ENCODE peak calls at places on chromosomes 12 and 14, in four cellular contexts. P is hypothalamus; N is NCI-H146; T is stimulated activated naive CD4-positive, alpha-beta T cell. Y is an unnamed sample.
A peak's percentile ranks its signal among the peaks of the same experiment; 100 is the strongest.

GRCh38 chr12:76762556-76762955 is 1.4 kb upstream of the ZDHHC17 start:
- DNase-seq in N (no peak), P (no peak), T (no peak), Y (no peak)

GRCh38 chr14:77302926-77303325 is 17.8 kb downstream of the POMT2 start:
- DNase-seq in T (no peak), P (no peak), N (no peak), Y (no peak)

GRCh38 chr12:101773560-101774206 is 34.4 kb upstream of the SYCP3 start:
- DNase-seq in N (peak; percentile 64), T (peak; percentile 39), P (peak; percentile 16), Y (peak; percentile 56)

GRCh38 chr12:26062566-26062965 is 62.3 kb downstream of the BHLHE41 start:
- DNase-seq in N (no peak), P (no peak), T (no peak), Y (peak; percentile 17)

GRCh38 chr14:91901449-91902250 is 34.3 kb upstream of the TC2N start:
- DNase-seq in T (no peak), N (no peak), P (no peak), Y (no peak)

GRCh38 chr14:21090194-21090939 is 8.1 kb downstream of the ZNF219 start:
- DNase-seq in T (no peak), N (no peak), P (peak; percentile 9), Y (no peak)

GRCh38 chr12:108852674-108853073 is 4.7 kb downstream of the SSH1 start:
- DNase-seq in P (no peak), N (no peak), T (no peak), Y (no peak)

GRCh38 chr14:34038358-34039057 is 87.6 kb upstream of the EGLN3 start:
- DNase-seq in T (no peak), N (no peak), P (no peak), Y (no peak)

GRCh38 chr14:70002589-70003240 is 123.5 kb downstream of the SMOC1 start:
- DNase-seq in P (no peak), N (peak; percentile 94), T (no peak), Y (no peak)

GRCh38 chr12:131353826-131354225 is 357.1 kb upstream of the SFSWAP start:
- DNase-seq in T (no peak), P (no peak), N (no peak), Y (no peak)

GRCh38 chr14:74882103-74882920 is 596 bp downstream of the DLST start:
- DNase-seq in T (peak; percentile 65), N (peak; percentile 29), P (no peak), Y (no peak)

GRCh38 chr14:104334812-104335161 is 196.4 kb downstream of the KIF26A start:
- DNase-seq in T (no peak), N (no peak), P (no peak), Y (no peak)

GRCh38 chr12:50647479-50647878 is 116.4 kb upstream of the ATF1 start:
- DNase-seq in P (no peak), N (no peak), T (no peak), Y (no peak)

GRCh38 chr12:109304485-109304884 is 4.6 kb downstream of the FOXN4 start:
- DNase-seq in P (no peak), T (no peak), N (no peak), Y (no peak)

GRCh38 chr12:92065018-92065499 is 80.6 kb downstream of the BTG1 start:
- DNase-seq in T (no peak), N (peak; percentile 95), P (peak; percentile 34), Y (no peak)

GRCh38 chr12:116498471-116498870 is 60.7 kb upstream of the MAP1LC3B2 start:
- DNase-seq in P (no peak), N (no peak), T (no peak), Y (peak; percentile 56)

GRCh38 chr12:106760184-106760531 is 14.3 kb upstream of the RIC8B start:
- DNase-seq in T (peak; percentile 37), P (no peak), N (no peak), Y (no peak)

GRCh38 chr12:109715310-109716091 is 1.9 kb downstream of the FAM222A start:
- DNase-seq in P (peak; percentile 70), N (peak; percentile 57), T (no peak), Y (no peak)

GRCh38 chr14:87405563-87405962 is 587.4 kb downstream of the GALC start:
- DNase-seq in N (no peak), T (no peak), P (no peak), Y (no peak)

GRCh38 chr12:108854055-108854452 is 3.3 kb downstream of the SSH1 start:
- DNase-seq in P (no peak), N (peak; percentile 5), T (no peak), Y (peak; percentile 76)

GRCh38 chr12:55692631-55693322 is 14.9 kb downstream of the ITGA7 start:
- DNase-seq in N (no peak), T (no peak), P (no peak), Y (no peak)

GRCh38 chr12:40634431-40635131 is 57.7 kb upstream of the CNTN1 start:
- DNase-seq in N (no peak), T (no peak), P (no peak), Y (no peak)

GRCh38 chr14:100221419-100222218 is 17.3 kb upstream of the YY1 start:
- DNase-seq in T (peak; percentile 69), P (no peak), N (peak; percentile 65), Y (no peak)

GRCh38 chr12:51826881-51827280 is 21.6 kb downstream of the FIGNL2 start:
- DNase-seq in T (no peak), P (no peak), N (no peak), Y (no peak)

GRCh38 chr14:32150392-32150791 is 51.5 kb upstream of the RNU6-7 start:
- DNase-seq in N (no peak), P (no peak), T (no peak), Y (no peak)

GRCh38 chr14:28807518-28807917 is 40.9 kb downstream of the FOXG1 start:
- DNase-seq in T (no peak), N (no peak), P (no peak), Y (no peak)

GRCh38 chr14:105066285-105067071 is 1.2 kb upstream of the GPR132 start:
- DNase-seq in T (no peak), N (no peak), P (no peak), Y (no peak)

GRCh38 chr12:98504368-98504617 is 11.1 kb upstream of the TMPO start:
- DNase-seq in N (no peak), P (no peak), T (no peak), Y (no peak)

GRCh38 chr14:105098316-105098715 is 33.1 kb upstream of the GPR132 start:
- DNase-seq in P (no peak), T (no peak), N (no peak), Y (no peak)

GRCh38 chr14:74634481-74634880 is 22.4 kb upstream of the LTBP2 start:
- DNase-seq in N (no peak), P (no peak), T (no peak), Y (no peak)

GRCh38 chr12:121214171-121214777 is 4.3 kb downstream of the P2RX4 start:
- DNase-seq in P (no peak), N (no peak), T (no peak), Y (peak; percentile 45)

Y was measured in fibroblast of the conjunctiva.